ENCODE peak calls at places on chromosome 11, in ten cellular contexts. N, I, W, Q, G, S, P, T, H and X are unnamed samples.

GRCh38 chr11:14373941-14374646 is 15.1 kb upstream of the RRAS2 start:
- DNase-seq in W (no peak), G (no peak), Q (no peak), S (no peak), I (no peak), T (no peak), P (no peak), H (no peak), N (no peak), X (no peak)

GRCh38 chr11:35045219-35045819 is 93.7 kb upstream of the CD44 start:
- DNase-seq in N (no peak), I (peak), P (no peak), H (peak), T (peak), Q (no peak), W (peak), G (peak), S (no peak), X (no peak)

GRCh38 chr11:74085542-74085892 is 76.6 kb upstream of the UCP3 start:
- DNase-seq in G (no peak), I (no peak), W (peak), Q (peak), T (no peak), P (no peak), S (no peak), N (no peak), H (no peak), X (peak)

GRCh38 chr11:63023851-63024648 is 8.4 kb upstream of the SLC22A8 start:
- DNase-seq in T (peak), H (peak), I (peak), S (peak), W (peak), P (peak), N (peak), G (peak), Q (peak), X (peak)

GRCh38 chr11:104830080-104830479 is 68.2 kb downstream of the CASP12 start:
- DNase-seq in T (no peak), I (no peak), S (no peak), W (no peak), N (no peak), H (no peak), G (no peak), Q (no peak), P (no peak), X (no peak)

GRCh38 chr11:113476553-113476952 is 1.4 kb upstream of the DRD2 start:
- DNase-seq in H (no peak), Q (no peak), P (no peak), N (no peak), W (no peak), S (no peak), G (no peak), I (no peak), T (no peak), X (no peak)

GRCh38 chr11:62925745-62926668 is 4.8 kb upstream of the CHRM1 start:
- DNase-seq in N (peak), Q (no peak), S (peak), T (no peak), H (no peak), G (no peak), I (no peak), P (no peak), W (no peak), X (no peak)

GRCh38 chr11:41003339-41003992 is 456.0 kb downstream of the LRRC4C start:
- DNase-seq in W (no peak), T (no peak), G (no peak), S (no peak), I (no peak), Q (no peak), P (no peak), H (no peak), N (no peak), X (no peak)

GRCh38 chr11:57547854-57548377 is 10.5 kb downstream of the SMTNL1 start:
- DNase-seq in H (no peak), W (no peak), T (no peak), Q (no peak), S (no peak), P (no peak), N (no peak), I (peak), G (no peak), X (peak)

GRCh38 chr11:93225642-93226041 is 27.9 kb upstream of the SLC36A4 start:
- DNase-seq in Q (no peak), I (no peak), N (no peak), H (no peak), S (no peak), T (no peak), W (peak), P (peak), G (no peak), X (no peak)

GRCh38 chr11:2554338-2555240 is 109.8 kb downstream of the KCNQ1 start:
- DNase-seq in T (no peak), Q (no peak), W (no peak), H (no peak), N (peak), S (peak), P (no peak), I (no peak), G (no peak), X (no peak)

GRCh38 chr11:73649206-73649605 is 2.8 kb downstream of the PLEKHB1 start:
- DNase-seq in Q (no peak), P (no peak), H (no peak), T (no peak), W (no peak), N (no peak), S (no peak), I (no peak), G (no peak), X (no peak)

GRCh38 chr11:86636275-86636674 is 36.1 kb downstream of the ME3 start:
- DNase-seq in G (no peak), H (no peak), S (no peak), P (no peak), T (no peak), N (no peak), I (no peak), Q (no peak), W (no peak), X (no peak)